ENCODE peak calls at places on chromosome 15, in seven cellular contexts. N, W, L, V, Q, M and Z are unnamed samples.

GRCh38 chr15:57122080-57122845 is 203.8 kb downstream of the TCF12 start:
- DNase-seq in N (no peak), W (no peak), L (no peak), V (no peak), Q (no peak), M (no peak), Z (no peak)

GRCh38 chr15:36897834-36898233 is 202.5 kb downstream of the MEIS2 start:
- DNase-seq in N (no peak), W (no peak), L (peak), V (no peak), Q (no peak), M (no peak), Z (no peak)

GRCh38 chr15:60539881-60540613 is 61.1 kb upstream of the ICE2 start:
- DNase-seq in N (no peak), W (no peak), L (no peak), V (no peak), Q (no peak), M (no peak), Z (no peak)

GRCh38 chr15:29885183-29885582 is 62.9 kb upstream of the TJP1 start:
- DNase-seq in N (no peak), W (no peak), L (no peak), V (no peak), Q (no peak), M (no peak), Z (no peak)

GRCh38 chr15:60074181-60074885 is 70.2 kb downstream of the FOXB1 start:
- DNase-seq in N (no peak), W (no peak), L (no peak), V (no peak), Q (no peak), M (no peak), Z (no peak)

GRCh38 chr15:34039506-34040123 is 611 bp upstream of the AVEN start:
- DNase-seq in N (no peak), W (no peak), L (no peak), V (no peak), Q (no peak), M (no peak), Z (no peak)

GRCh38 chr15:101359365-101359947 is 64.4 kb upstream of the SNRPA1 start:
- DNase-seq in N (no peak), W (peak), L (no peak), V (no peak), Q (no peak), M (no peak), Z (no peak)

GRCh38 chr15:98560338-98560737 is 88.0 kb upstream of the IGF1R start:
- DNase-seq in N (no peak), W (peak), L (no peak), V (no peak), Q (no peak), M (no peak), Z (no peak)

GRCh38 chr15:47513496-47513895 is 203.8 kb upstream of the SEMA6D start:
- DNase-seq in N (no peak), W (no peak), L (no peak), V (no peak), Q (no peak), M (no peak), Z (no peak)

GRCh38 chr15:47511241-47511640 is 206.1 kb upstream of the SEMA6D start:
- DNase-seq in N (no peak), W (no peak), L (no peak), V (no peak), Q (no peak), M (no peak), Z (no peak)

GRCh38 chr15:47517737-47518136 is 199.6 kb upstream of the SEMA6D start:
- DNase-seq in N (no peak), W (no peak), L (no peak), V (no peak), Q (no peak), M (peak), Z (no peak)

GRCh38 chr15:47516576-47517371 is 200.5 kb upstream of the SEMA6D start:
- DNase-seq in N (no peak), W (no peak), L (no peak), V (no peak), Q (no peak), M (no peak), Z (no peak)

GRCh38 chr15:47514251-47514652 is 203.1 kb upstream of the SEMA6D start:
- DNase-seq in N (no peak), W (peak), L (no peak), V (no peak), Q (no peak), M (no peak), Z (no peak)
- H3K27ac ChIP-seq in N (peak), W (peak), L (no peak), V (no peak), Q (no peak), M (no peak), Z (no peak)

DNA sequence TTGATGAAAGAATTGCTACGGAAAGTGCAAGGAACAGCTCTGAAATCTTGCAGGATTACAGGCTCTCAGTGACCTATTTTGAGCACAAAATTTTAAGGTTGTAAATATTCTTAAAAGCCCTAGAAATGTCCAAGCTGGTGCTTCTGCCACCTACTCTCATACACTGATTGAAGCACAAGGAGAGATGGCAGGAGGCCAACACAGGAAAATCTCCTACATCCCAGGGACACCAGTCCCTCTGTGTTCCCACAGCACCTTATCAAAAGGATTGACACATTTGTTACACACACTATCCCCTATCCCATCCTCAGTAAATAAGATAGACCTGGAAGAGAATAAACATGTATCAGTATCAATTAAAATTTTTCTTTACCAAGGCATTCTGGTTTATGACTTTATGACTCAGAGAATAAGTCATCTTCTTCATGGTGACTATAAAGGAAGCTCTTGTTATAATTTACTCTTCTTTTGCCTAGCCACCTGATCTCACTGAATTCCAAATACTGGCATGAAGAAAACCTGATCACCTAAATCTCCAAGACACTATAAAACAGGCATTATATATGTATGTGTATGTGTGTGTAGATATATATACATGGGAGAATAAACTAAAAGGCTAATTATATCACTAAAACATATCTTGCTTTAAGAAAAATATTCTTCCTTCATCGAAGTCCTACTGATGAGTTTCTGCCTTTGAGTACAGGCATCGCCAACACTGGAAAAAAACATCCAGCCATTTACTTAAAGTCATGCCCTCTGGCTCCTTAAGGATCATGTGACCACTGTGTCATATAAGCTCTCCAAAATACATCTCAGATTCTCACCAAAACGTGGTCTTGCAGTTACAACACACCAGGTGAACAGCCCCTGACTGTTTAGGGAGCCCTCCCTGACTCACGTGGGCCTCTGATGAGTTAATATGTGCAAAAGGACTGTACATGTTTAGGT is 208.1 kb upstream of the NR2F2 start:
- DNase-seq in N (no peak), W (peak), L (no peak), V (peak), Q (no peak), M (no peak), Z (no peak)
- H3K27ac ChIP-seq in N (no peak), W (no peak), L (no peak), V (no peak), Q (no peak), M (no peak), Z (no peak)

GRCh38 chr15:63906266-63906584 is 72.5 kb upstream of the HERC1 start:
- DNase-seq in N (no peak), W (no peak), L (no peak), V (no peak), Q (no peak), M (no peak), Z (no peak)
- H3K27ac ChIP-seq in N (no peak), W (no peak), L (no peak), V (no peak), Q (no peak), M (peak), Z (no peak)

GRCh38 chr15:66898656-66899402 is 166.6 kb upstream of the SMAD3 start:
- DNase-seq in N (no peak), W (no peak), L (no peak), V (no peak), Q (no peak), M (no peak), Z (no peak)

GRCh38 chr15:66897971-66898370 is 167.4 kb upstream of the SMAD3 start:
- DNase-seq in N (no peak), W (no peak), L (no peak), V (no peak), Q (no peak), M (no peak), Z (no peak)

GRCh38 chr15:66900586-66901310 is 164.7 kb upstream of the SMAD3 start:
- DNase-seq in N (no peak), W (no peak), L (no peak), V (no peak), Q (no peak), M (no peak), Z (no peak)

GRCh38 chr15:66899555-66900350 is 165.6 kb upstream of the SMAD3 start:
- DNase-seq in N (no peak), W (no peak), L (no peak), V (no peak), Q (no peak), M (no peak), Z (no peak)

GRCh38 chr15:66901336-66902100 is 163.9 kb upstream of the SMAD3 start:
- DNase-seq in N (no peak), W (no peak), L (no peak), V (peak), Q (no peak), M (no peak), Z (no peak)
- H3K27ac ChIP-seq in N (no peak), W (no peak), L (no peak), V (peak), Q (no peak), M (no peak), Z (no peak)

GRCh38 chr15:23565395-23566069 is at the start of gene MKRN3:
- DNase-seq in N (peak), W (no peak), L (peak), V (peak), Q (peak), M (no peak), Z (peak)

GRCh38 chr15:23561914-23562313 is 3.6 kb upstream of the MKRN3 start:
- DNase-seq in N (no peak), W (no peak), L (no peak), V (no peak), Q (no peak), M (no peak), Z (no peak)

GRCh38 chr15:23567921-23568320 is 2.4 kb downstream of the MKRN3 start:
- DNase-seq in N (no peak), W (no peak), L (no peak), V (no peak), Q (no peak), M (no peak), Z (no peak)

GRCh38 chr15:23566070-23567050 is 886 bp downstream of the MKRN3 start:
- DNase-seq in N (no peak), W (no peak), L (no peak), V (peak), Q (no peak), M (no peak), Z (peak)

DNA sequence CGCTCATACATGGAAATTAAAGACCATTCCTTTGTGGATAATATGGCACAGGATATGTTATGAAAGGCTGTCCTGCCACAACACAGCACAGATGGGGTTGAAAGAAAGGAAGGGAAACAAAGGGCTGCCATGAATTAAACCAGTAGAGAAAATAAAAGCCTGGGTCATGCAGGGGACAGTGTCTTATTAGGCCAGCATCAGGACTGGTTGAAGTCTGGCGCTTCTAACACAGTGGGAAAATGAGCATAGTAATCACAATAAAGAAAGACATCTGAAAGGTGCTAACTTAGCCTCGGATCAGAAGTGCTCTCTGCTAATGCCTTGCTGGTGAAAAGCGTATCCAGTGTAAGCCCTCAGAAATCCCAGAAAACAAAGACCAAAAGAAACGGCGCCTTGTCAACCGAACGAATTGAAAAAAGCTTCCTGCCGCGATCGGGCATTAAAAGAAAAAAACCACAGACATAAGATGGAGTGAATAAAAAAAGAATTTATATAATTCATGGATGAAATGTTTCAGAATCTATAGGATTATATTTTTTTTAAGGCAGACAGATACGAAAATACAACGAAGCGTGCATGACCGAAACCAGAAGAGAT is 578 bp upstream of the MKRN3 start:
- DNase-seq in N (no peak), W (no peak), L (peak), V (no peak), Q (no peak), M (no peak), Z (no peak)
- H3K27ac ChIP-seq in N (peak), W (peak), L (peak), V (peak), Q (no peak), M (no peak), Z (peak)

GRCh38 chr15:68385240-68385561 is 46.8 kb downstream of the ITGA11 start:
- DNase-seq in N (no peak), W (no peak), L (no peak), V (no peak), Q (no peak), M (no peak), Z (no peak)
- H3K27ac ChIP-seq in N (peak), W (no peak), L (no peak), V (peak), Q (no peak), M (no peak), Z (no peak)

GRCh38 chr15:84818221-84819131 is 1.3 kb downstream of the ALPK3 start:
- DNase-seq in N (no peak), W (no peak), L (peak), V (peak), Q (no peak), M (no peak), Z (no peak)
- H3K27ac ChIP-seq in N (no peak), W (no peak), L (no peak), V (no peak), Q (peak), M (peak), Z (no peak)

GRCh38 chr15:92936138-92936537 is 36.0 kb downstream of the CHD2 start:
- DNase-seq in N (no peak), W (no peak), L (no peak), V (no peak), Q (no peak), M (no peak), Z (no peak)

GRCh38 chr15:92941668-92942067 is 41.5 kb downstream of the CHD2 start:
- DNase-seq in N (no peak), W (no peak), L (no peak), V (no peak), Q (no peak), M (no peak), Z (no peak)

GRCh38 chr15:92936693-92937092 is 36.6 kb downstream of the CHD2 start:
- DNase-seq in N (no peak), W (no peak), L (no peak), V (no peak), Q (no peak), M (no peak), Z (no peak)

GRCh38 chr15:92937880-92938279 is 37.8 kb downstream of the CHD2 start:
- DNase-seq in N (no peak), W (no peak), L (no peak), V (no peak), Q (no peak), M (no peak), Z (no peak)

DNA sequence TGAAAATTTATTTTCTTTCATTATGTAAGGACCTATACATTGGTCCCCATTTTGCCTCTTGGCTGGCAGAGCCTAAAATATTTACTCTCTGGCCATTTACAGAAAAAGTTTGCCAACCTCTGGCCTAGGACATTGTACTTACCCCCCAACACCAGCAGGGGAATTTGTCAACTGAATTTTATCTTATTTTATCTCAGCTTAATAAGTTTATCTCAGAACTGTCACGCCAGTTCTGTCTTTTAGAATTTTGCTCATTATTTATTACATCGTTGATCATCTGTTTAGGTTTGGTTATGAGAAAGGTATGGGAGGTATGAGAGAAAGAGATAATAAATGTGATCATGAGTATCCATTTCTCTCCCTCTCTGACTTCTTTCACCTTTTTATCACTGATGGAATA is 38.3 kb downstream of the CHD2 start:
- DNase-seq in N (no peak), W (no peak), L (no peak), V (no peak), Q (no peak), M (no peak), Z (no peak)
- H3K27ac ChIP-seq in N (no peak), W (no peak), L (peak), V (no peak), Q (no peak), M (no peak), Z (no peak)

DNA sequence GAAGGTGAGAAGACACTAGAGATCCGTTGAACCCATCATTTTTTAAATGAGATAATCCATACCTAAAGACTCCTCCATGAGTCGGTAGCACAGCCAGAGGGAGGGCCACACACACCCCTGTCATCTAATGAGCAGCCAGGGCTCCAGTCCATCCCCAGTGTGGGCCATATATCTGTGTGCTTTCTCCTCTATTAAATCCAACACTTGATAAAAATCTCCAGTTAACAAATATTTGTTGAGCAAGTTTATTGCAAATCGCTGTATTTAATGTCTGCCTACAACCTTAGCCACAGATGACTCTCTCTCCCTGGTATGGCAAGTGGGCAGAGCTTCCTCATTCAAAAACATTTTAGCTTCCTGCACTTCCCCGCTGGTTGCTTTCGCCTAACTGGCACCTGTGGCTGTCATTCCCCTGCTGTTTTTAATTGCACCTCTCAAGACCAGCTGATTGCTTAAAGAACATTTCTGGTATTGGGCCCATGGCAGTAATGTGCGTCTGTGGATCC is 82.8 kb downstream of the SMAD3 start:
- DNase-seq in N (no peak), W (peak), L (no peak), V (peak), Q (no peak), M (peak), Z (no peak)
- H3K27ac ChIP-seq in N (peak), W (peak), L (no peak), V (peak), Q (peak), M (peak), Z (no peak)